ENCODE peak calls at places on chromosomes 3 and 15, in six cellular contexts. J, S, C, M, N and A are unnamed samples.

GRCh38 chr3:117793684-117794304 is 1084.2 kb downstream of the TUSC7 start:
- DNase-seq in C (no peak), J (no peak), S (no peak), M (no peak), N (no peak), A (no peak)

GRCh38 chr3:101388706-101389105 is 68.3 kb upstream of the IMPG2 start:
- DNase-seq in S (no peak), M (no peak), C (no peak), J (no peak), N (no peak), A (no peak)

GRCh38 chr3:73558399-73559075 is 66.2 kb downstream of the PDZRN3 start:
- DNase-seq in S (no peak), M (no peak), N (no peak), J (no peak), C (no peak), A (no peak)

GRCh38 chr15:82197734-82198594 is 64.6 kb downstream of the EFL1 start:
- DNase-seq in M (peak), J (peak), N (no peak), S (peak), C (peak), A (peak)

GRCh38 chr3:12984023-12984823 is 89.0 kb downstream of the IQSEC1 start:
- DNase-seq in S (peak), N (peak), J (no peak), C (no peak), M (peak), A (peak)

GRCh38 chr3:73296258-73296635 is 234.8 kb downstream of the EBLN2 start:
- DNase-seq in N (no peak), J (no peak), S (no peak), M (no peak), C (no peak), A (no peak)

GRCh38 chr15:89783861-89784685 is 7.9 kb downstream of the MESP2 start:
- DNase-seq in C (no peak), S (no peak), N (no peak), J (no peak), M (no peak), A (no peak)

GRCh38 chr3:162354343-162354742 is 857.7 kb downstream of the OTOL1 start:
- DNase-seq in S (no peak), C (no peak), J (no peak), N (peak), M (no peak), A (no peak)

GRCh38 chr3:130835483-130835882 is 58.4 kb upstream of the ATP2C1 start:
- DNase-seq in J (no peak), N (no peak), S (no peak), M (no peak), C (no peak), A (no peak)

GRCh38 chr3:126146525-126147146 is 33.8 kb downstream of the ALDH1L1 start:
- DNase-seq in M (no peak), J (no peak), C (no peak), S (no peak), N (no peak), A (peak)

GRCh38 chr3:144652573-144652972 is 681.0 kb downstream of the DIPK2A start:
- DNase-seq in S (no peak), M (no peak), J (no peak), C (no peak), N (peak), A (no peak)

GRCh38 chr3:89155811-89156210 is 48.4 kb downstream of the EPHA3 start:
- DNase-seq in N (no peak), M (no peak), S (no peak), C (no peak), J (no peak), A (no peak)